ENCODE peak calls at places on chromosomes 1 and 21, in six cellular contexts. J is A673, I is ovary, Z is IMR-90, H is RWPE1, Y is Calu3. U is an unnamed sample.

GRCh38 chr1:160129046-160129445 is 13.5 kb downstream of the ATP1A2 start:
- DNase-seq in I (no peak), H (no peak), Z (peak), J (no peak), Y (no peak), U (peak)

GRCh38 chr1:157813269-157813668 is 6.7 kb downstream of the FCRL1 start:
- DNase-seq in Z (no peak), I (no peak), J (no peak), Y (no peak), H (no peak), U (no peak)

GRCh38 chr1:180299486-180300246 is 69.6 kb downstream of the LHX4 start:
- DNase-seq in J (no peak), Z (no peak), H (no peak), Y (no peak), I (no peak), U (no peak)

GRCh38 chr1:28172690-28173150 is 3.8 kb downstream of the PTAFR start:
- DNase-seq in Z (no peak), Y (no peak), H (no peak), J (no peak), I (no peak), U (no peak)

GRCh38 chr1:176206006-176206960 is 803 bp downstream of the COP1 start:
- DNase-seq in I (no peak), H (peak), Y (peak), J (peak), Z (peak), U (peak)

GRCh38 chr1:3928622-3929021 is 28.6 kb upstream of the C1orf174 start:
- DNase-seq in H (no peak), Y (no peak), Z (no peak), J (no peak), I (no peak), U (no peak)

GRCh38 chr1:185499986-185500626 is 183.1 kb upstream of the IVNS1ABP start:
- DNase-seq in I (no peak), Y (no peak), Z (peak), H (peak), J (peak), U (peak)

GRCh38 chr21:34229361-34229760 is 134.4 kb upstream of the KCNE2 start:
- DNase-seq in H (no peak), Z (no peak), I (no peak), J (no peak), Y (no peak), U (no peak)

GRCh38 chr1:169739980-169740379 is 6.1 kb upstream of the SELE start:
- DNase-seq in I (no peak), Y (no peak), H (no peak), J (no peak), Z (no peak), U (no peak)

GRCh38 chr1:244460195-244460594 is 878 bp upstream of the CATSPERE start:
- DNase-seq in Y (no peak), Z (no peak), J (peak), I (no peak), H (no peak), U (no peak)

GRCh38 chr21:38095220-38095619 is 161.6 kb upstream of the KCNJ15 start:
- DNase-seq in J (no peak), I (no peak), Z (no peak), Y (no peak), H (no peak), U (no peak)

GRCh38 chr1:30133414-30134055 is 589.9 kb downstream of the MATN1 start:
- DNase-seq in Z (no peak), I (no peak), H (no peak), Y (no peak), J (no peak), U (no peak)

GRCh38 chr1:26277719-26278118 is 2.2 kb upstream of the SH3BGRL3 start:
- DNase-seq in I (no peak), Z (no peak), Y (no peak), H (no peak), J (no peak), U (no peak)

GRCh38 chr1:220690140-220691038 is at the start of gene C1orf115:
- DNase-seq in I (peak), Z (peak), H (peak), Y (peak), J (peak), U (peak)

GRCh38 chr1:30743584-30744059 is 14.0 kb downstream of the LAPTM5 start:
- DNase-seq in Y (no peak), I (no peak), Z (no peak), J (peak), H (peak), U (peak)

GRCh38 chr1:114453361-114453784 is 57.6 kb downstream of the TRIM33 start:
- DNase-seq in H (no peak), I (no peak), J (no peak), Y (no peak), Z (no peak), U (no peak)

GRCh38 chr1:160777486-160778089 is 18.4 kb upstream of the LY9 start:
- DNase-seq in J (peak), Y (peak), Z (no peak), H (no peak), I (no peak), U (peak)

GRCh38 chr1:175383239-175383638 is 190.7 kb upstream of the KIAA0040 start:
- DNase-seq in J (no peak), Z (no peak), I (no peak), H (no peak), Y (no peak), U (no peak)

GRCh38 chr21:34807881-34808568 is 139.2 kb downstream of the CLIC6 start:
- DNase-seq in H (peak), I (no peak), Z (peak), J (no peak), Y (peak), U (peak)

GRCh38 chr1:62493656-62494055 is 56.8 kb downstream of the USP1 start:
- DNase-seq in I (no peak), Y (no peak), J (no peak), H (peak), Z (peak), U (no peak)

GRCh38 chr1:10113501-10113900 is 80.7 kb downstream of the UBE4B start:
- DNase-seq in I (no peak), Y (no peak), H (no peak), Z (no peak), J (no peak), U (no peak)

GRCh38 chr1:8448906-8449661 is 131.2 kb downstream of the SLC45A1 start:
- DNase-seq in H (no peak), J (no peak), I (no peak), Z (peak), Y (no peak), U (no peak)

GRCh38 chr1:21292503-21292990 is 2.3 kb upstream of the ECE1 start:
- DNase-seq in H (no peak), J (no peak), Z (no peak), I (no peak), Y (no peak), U (no peak)

GRCh38 chr1:55670331-55671082 is 455.3 kb upstream of the USP24 start:
- DNase-seq in J (no peak), I (no peak), Y (no peak), H (no peak), Z (peak), U (no peak)

GRCh38 chr1:218967254-218967653 is 206.4 kb upstream of the LYPLAL1 start:
- DNase-seq in H (no peak), Y (no peak), I (no peak), Z (no peak), J (no peak), U (no peak)

GRCh38 chr1:243213045-243213787 is 41.9 kb downstream of the CEP170 start:
- DNase-seq in J (peak), Y (no peak), I (no peak), H (no peak), Z (peak), U (peak)

GRCh38 chr1:36166938-36167910 is 11.3 kb downstream of the MAP7D1 start:
- DNase-seq in Y (no peak), I (no peak), Z (peak), J (no peak), H (no peak), U (no peak)

GRCh38 chr1:216866714-216867113 is 143.5 kb upstream of the ESRRG start:
- DNase-seq in I (no peak), Y (no peak), H (no peak), J (no peak), Z (no peak), U (no peak)

GRCh38 chr1:246043556-246043955 is 463.5 kb downstream of the SMYD3 start:
- DNase-seq in H (no peak), Y (no peak), J (peak), Z (no peak), I (no peak), U (peak)

GRCh38 chr1:6271554-6271953 is 10.7 kb upstream of the GPR153 start:
- DNase-seq in Y (no peak), H (no peak), I (no peak), Z (no peak), J (peak), U (no peak)

DNA sequence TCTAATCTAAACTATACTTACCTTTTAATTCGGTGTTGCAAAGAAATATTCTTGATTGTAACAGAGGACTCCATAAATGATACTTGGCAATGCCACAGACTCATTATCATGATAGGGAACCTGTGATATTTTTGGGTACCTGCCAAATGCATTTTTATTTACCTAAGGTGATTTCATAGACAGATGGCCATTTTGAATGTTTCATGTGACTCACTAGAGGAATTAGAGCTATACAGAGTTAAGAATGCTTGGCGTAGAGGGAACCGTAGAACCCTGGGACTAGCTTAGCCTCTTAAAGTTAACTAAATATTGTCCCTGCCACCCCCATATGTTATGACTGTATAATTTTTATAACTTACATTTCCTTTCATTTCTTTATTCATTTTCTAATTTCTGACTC is 136.1 kb downstream of the DISP1 start:
- DNase-seq in I (no peak), H (peak), Z (no peak), J (no peak), Y (peak), U (peak)
- TF ChIP-seq CTCF in I (no peak), H (no peak), Z (no peak), J (no peak), Y (no peak), U (no peak)

GRCh38 chr1:32770221-32770731 is 46.9 kb downstream of the YARS1 start:
- DNase-seq in H (no peak), Y (no peak), J (no peak), Z (no peak), I (peak), U (no peak)

GRCh38 chr1:32770741-32771548 is 46.2 kb downstream of the YARS1 start:
- DNase-seq in Y (no peak), Z (no peak), H (no peak), J (no peak), I (peak), U (no peak)

GRCh38 chr1:32768110-32768857 is 48.9 kb downstream of the YARS1 start:
- DNase-seq in J (no peak), H (no peak), Z (no peak), Y (no peak), I (peak), U (no peak)

GRCh38 chr1:32767641-32768040 is 49.5 kb downstream of the YARS1 start:
- DNase-seq in I (peak), Z (peak), Y (no peak), J (no peak), H (no peak), U (no peak)

GRCh38 chr1:32769524-32770220 is 47.5 kb downstream of the YARS1 start:
- DNase-seq in H (peak), Z (peak), Y (peak), J (no peak), I (peak), U (peak)
- TF ChIP-seq CTCF in H (no peak), Z (no peak), Y (no peak), J (no peak), I (no peak), U (no peak)

GRCh38 chr1:68495968-68496679 is 758 bp downstream of the DEPDC1 start:
- DNase-seq in J (peak), I (no peak), H (no peak), Z (no peak), Y (no peak), U (peak)
- TF ChIP-seq CTCF in J (no peak), I (no peak), H (no peak), Z (no peak), Y (no peak), U (no peak)

GRCh38 chr1:44819594-44820327 is 11.4 kb downstream of the BTBD19 start:
- DNase-seq in J (peak), Y (peak), Z (peak), I (peak), H (peak), U (peak)
- TF ChIP-seq CTCF in J (peak), Y (no peak), Z (peak), I (no peak), H (no peak), U (no peak)

DNA sequence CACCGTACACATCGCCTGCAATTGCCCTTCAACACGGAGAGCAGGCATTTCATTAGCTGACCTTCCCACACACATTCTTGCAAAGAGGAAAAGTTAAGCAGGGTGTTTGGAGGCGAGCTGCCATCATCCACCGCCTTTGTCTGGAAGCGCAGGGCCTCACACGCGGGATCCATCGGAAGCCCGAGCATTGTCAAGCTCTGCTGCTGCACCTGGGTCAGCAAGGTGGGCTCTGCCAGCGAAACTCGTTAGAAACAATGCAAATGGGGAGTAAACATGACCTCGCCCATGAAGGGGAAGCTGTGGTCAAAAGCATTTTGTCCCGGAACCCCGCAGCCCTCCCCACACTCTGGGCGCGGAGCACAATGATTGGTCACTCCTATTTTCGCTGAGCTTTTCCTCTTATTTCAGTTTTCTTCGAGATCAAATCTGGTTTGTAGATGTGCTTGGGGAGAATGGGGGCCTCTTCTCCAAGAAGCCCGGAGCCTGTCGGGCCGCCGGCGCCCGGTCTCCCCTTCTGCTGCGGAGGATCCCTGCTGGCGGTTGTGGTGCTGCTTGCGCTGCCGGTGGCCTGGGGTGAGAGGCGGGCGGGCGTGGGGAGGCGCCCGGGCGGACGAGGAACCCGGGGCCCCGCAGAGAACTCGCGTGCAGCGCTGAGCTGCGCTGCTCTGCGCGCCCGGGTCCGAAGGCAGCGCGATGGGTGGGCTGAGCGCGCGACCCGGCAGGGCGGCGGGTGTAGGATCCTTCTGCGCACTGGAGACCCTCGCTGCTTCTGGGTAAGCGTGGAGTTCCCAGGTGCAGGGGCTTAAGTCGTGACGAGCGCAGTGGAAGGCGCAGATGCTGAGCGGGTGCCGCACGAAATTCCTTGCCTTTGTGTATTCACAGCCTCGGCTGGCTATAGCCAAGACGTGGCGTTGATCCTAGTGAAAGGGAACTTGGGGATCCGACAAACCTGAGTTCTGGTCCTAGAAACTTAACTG is at the start of gene CR1:
- DNase-seq in Z (no peak), J (no peak), I (no peak), Y (peak), H (no peak), U (no peak)
- TF ChIP-seq CTCF in Z (no peak), J (no peak), I (no peak), Y (no peak), H (no peak), U (no peak)

DNA sequence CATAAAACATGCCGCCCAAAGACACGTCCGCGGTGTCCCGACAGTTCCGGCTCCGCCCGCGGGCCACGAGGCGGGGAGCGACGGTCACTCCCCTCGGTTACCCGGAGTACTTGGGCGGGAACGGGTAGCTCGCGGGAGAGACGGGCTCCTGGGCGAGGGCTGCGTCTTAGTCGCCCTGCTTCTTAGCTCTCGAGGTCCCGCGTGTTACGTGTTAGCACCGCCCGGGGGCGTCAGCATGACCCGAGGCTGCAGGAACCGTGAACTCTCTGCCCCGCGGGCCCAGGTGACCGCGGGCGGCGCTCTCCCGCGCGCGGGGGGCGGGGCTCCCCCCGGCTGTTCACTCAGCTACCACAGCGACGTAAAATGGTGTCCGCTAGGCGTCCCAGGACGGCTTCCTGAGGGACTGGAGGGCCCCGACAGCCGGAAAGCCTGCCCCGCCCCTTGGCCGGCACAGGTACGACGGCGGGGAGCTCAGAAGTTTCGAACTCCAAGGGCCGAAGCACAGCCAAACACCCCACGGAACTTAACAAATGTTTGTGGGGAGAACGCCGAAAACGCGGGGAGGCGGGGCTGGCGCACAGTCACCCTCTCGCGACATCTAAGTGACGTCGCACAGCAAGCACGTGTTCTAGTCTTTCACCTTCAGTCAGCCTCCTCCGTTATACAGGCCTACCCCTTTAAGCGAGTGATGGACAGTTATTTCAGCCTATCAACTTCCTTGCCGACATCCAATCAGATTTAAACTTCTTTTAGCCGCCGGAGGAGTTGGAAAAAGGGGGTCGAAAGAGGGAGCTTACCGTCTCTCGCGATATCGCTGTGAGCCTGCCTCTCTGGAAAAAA is 757 bp upstream of the RBM15 start:
- DNase-seq in I (peak), Z (no peak), Y (peak), J (peak), H (peak), U (peak)
- TF ChIP-seq CTCF in I (peak), Z (peak), Y (peak), J (peak), H (peak), U (peak)

DNA sequence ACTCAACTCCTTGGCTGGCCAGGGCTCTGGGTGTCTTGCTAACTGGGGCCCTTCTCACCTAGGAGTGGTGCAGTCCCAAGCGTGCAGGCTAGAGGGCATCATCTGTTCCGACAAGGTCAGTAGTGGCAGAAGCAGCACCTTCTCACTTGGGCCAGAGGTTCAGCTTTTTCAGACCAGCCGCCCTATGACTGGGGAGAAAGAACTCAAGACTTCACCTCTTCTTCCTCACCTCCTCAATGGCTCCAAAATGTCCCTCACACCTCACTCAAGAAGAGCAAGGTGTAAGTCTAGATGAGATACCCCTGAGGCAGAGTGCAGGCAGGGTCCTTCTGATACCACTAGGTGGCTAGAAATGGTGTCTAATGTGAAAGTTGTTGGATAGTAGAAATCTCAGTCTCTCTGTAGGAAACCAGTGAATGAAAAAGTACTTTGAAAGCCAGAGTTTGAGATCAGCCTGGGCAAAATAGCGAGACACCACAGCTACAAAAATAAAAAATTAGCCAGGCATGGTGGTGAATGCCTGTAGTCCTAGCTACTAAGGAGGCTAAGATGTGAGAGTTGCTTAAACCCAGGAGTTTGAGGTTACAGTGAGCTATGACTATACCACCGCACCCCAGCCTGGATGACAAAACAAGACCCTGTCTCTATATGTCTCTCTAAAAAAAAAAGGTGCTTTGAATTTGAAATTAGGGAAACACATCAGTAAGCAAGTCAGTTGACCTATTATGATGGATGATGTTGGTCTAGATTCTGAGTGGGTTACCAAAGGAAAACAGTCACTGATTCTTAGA is 8.6 kb upstream of the IL20 start:
- DNase-seq in H (no peak), I (no peak), J (peak), Y (no peak), Z (no peak), U (peak)
- TF ChIP-seq CTCF in H (no peak), I (no peak), J (peak), Y (peak), Z (no peak), U (peak)

DNA sequence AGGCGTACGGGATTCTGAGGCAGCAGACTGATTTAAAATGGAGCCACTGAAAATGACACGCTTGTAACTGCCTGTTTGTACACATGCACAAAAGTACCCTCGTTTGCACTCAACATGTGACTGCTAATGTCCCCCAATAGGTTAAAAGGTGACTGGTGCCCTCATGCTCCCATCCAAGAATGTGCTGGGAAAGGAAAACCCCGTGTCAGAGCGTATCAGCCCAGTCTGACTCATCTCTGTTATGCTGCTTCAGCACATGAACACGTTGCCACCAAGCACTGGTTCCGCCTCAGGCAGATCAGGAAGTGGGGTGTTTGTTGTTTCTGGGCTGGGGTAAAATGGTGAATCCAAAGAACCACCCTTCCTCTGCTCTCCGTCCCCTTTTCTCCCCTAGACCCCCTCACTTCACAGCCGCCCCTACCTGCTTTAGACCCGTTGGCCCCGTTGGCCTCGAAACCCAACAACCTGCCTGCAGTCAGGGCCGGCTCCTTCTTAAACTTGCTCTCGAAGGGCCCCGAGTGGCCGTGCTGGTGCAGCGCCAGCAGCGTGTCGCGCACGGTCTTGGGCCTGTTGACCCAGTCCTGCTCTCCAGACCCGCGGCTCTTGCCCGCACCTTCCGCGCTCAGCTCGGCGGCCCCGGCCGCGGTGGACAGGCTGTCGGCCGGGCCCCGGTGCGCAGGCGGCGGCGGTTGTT is 1.8 kb downstream of the IRF2BP2 start:
- DNase-seq in J (peak), H (peak), Y (peak), Z (peak), I (peak), U (peak)
- TF ChIP-seq CTCF in J (no peak), H (no peak), Y (no peak), Z (no peak), I (no peak), U (peak)

U was measured in MCF 10A.